ENCODE peak calls at places on chromosome 11, in ten cellular contexts. M, D, N, I, H, Y, G, Q, X and V are unnamed samples. For H3K4me1 and H3K9me3, the result is how much of the 10 kb centered on the place peaks cover.

GRCh38 chr11:45994421-45995341 is 72.2 kb downstream of the LARGE2 start:
- DNase-seq in M (no peak), D (no peak), N (peak), I (no peak), H (no peak), Y (no peak), G (peak), Q (no peak), X (no peak), V (no peak)

GRCh38 chr11:115279831-115280761 is 224.1 kb downstream of the CADM1 start:
- DNase-seq in M (no peak), D (no peak), N (no peak), I (no peak), H (no peak), Y (no peak), G (peak), Q (peak), X (no peak), V (no peak)

GRCh38 chr11:29025001-29025400 is 916.8 kb downstream of the METTL15 start:
- DNase-seq in M (no peak), D (no peak), N (no peak), I (no peak), H (no peak), Y (no peak), G (no peak), Q (no peak), X (no peak), V (no peak)

GRCh38 chr11:134784046-134784445 is 372.0 kb upstream of the B3GAT1 start:
- DNase-seq in M (no peak), D (no peak), N (no peak), I (no peak), H (no peak), Y (no peak), G (no peak), Q (no peak), X (no peak), V (no peak)

GRCh38 chr11:133948711-133949110 is 8.1 kb downstream of the IGSF9B start:
- DNase-seq in M (no peak), D (no peak), N (no peak), I (no peak), H (no peak), Y (no peak), G (no peak), Q (no peak), X (no peak), V (no peak)

GRCh38 chr11:119306373-119306890 is 10.5 kb downstream of the MCAM start:
- DNase-seq in M (no peak), D (no peak), N (no peak), I (peak), H (no peak), Y (no peak), G (no peak), Q (peak), X (no peak), V (no peak)

GRCh38 chr11:122375687-122376399 is 259.8 kb upstream of the BLID start:
- DNase-seq in M (peak), D (no peak), N (no peak), I (no peak), H (no peak), Y (no peak), G (no peak), Q (no peak), X (no peak), V (no peak)

GRCh38 chr11:92224394-92225205 is at the start of gene FAT3:
- DNase-seq in M (no peak), D (peak), N (no peak), I (peak), H (peak), Y (no peak), G (peak), Q (peak), X (peak), V (no peak)

GRCh38 chr11:118098996-118099837 is 12.5 kb upstream of the SMIM35 start:
- DNase-seq in M (no peak), D (no peak), N (no peak), I (no peak), H (no peak), Y (no peak), G (no peak), Q (no peak), X (no peak), V (no peak)

GRCh38 chr11:78821371-78822306 is 247.0 kb upstream of the NARS2 start:
- DNase-seq in M (no peak), D (no peak), N (no peak), I (no peak), H (no peak), Y (no peak), G (no peak), Q (no peak), X (no peak), V (no peak)

GRCh38 chr11:57647960-57648776 is 1.5 kb downstream of the YPEL4 start:
- DNase-seq in M (no peak), D (no peak), N (no peak), I (no peak), H (no peak), Y (no peak), G (peak), Q (no peak), X (no peak), V (no peak)

GRCh38 chr11:4606231-4607015 is 1.6 kb downstream of the TRIM68 start:
- DNase-seq in M (no peak), D (no peak), N (no peak), I (no peak), H (no peak), Y (no peak), G (no peak), Q (no peak), X (no peak), V (no peak)

GRCh38 chr11:8082391-8083087 is 1.5 kb downstream of the TUB start:
- DNase-seq in M (no peak), D (no peak), N (no peak), I (no peak), H (no peak), Y (no peak), G (peak), Q (peak), X (peak), V (no peak)

GRCh38 chr11:85742873-85743275 is 56.9 kb upstream of the CCDC89 start:
- DNase-seq in M (no peak), D (no peak), N (no peak), I (no peak), H (no peak), Y (no peak), G (peak), Q (no peak), X (no peak), V (no peak)

GRCh38 chr11:85170184-85170583 is 457.0 kb downstream of the DLG2 start:
- DNase-seq in M (peak), D (no peak), N (no peak), I (no peak), H (no peak), Y (no peak), G (peak), Q (no peak), X (peak), V (no peak)

GRCh38 chr11:62611705-62612365 is 740 bp downstream of the EML3 start:
- DNase-seq in M (no peak), D (peak), N (no peak), I (peak), H (peak), Y (peak), G (peak), Q (peak), X (peak), V (peak)

GRCh38 chr11:119029340-119030028 is 1.2 kb downstream of the SLC37A4 start:
- DNase-seq in M (no peak), D (peak), N (peak), I (peak), H (no peak), Y (no peak), G (peak), Q (peak), X (no peak), V (no peak)

GRCh38 chr11:6817668-6818067 is 18.2 kb upstream of the OR6A2 start:
- DNase-seq in M (no peak), D (no peak), N (no peak), I (no peak), H (no peak), Y (no peak), G (no peak), Q (no peak), X (no peak), V (no peak)

GRCh38 chr11:58927393-58928081 is 11.8 kb upstream of the GLYATL1 start:
- DNase-seq in M (no peak), D (no peak), N (no peak), I (no peak), H (no peak), Y (no peak), G (peak), Q (peak), X (no peak), V (no peak)

GRCh38 chr11:108635106-108635505 is 29.8 kb upstream of the DDX10 start:
- DNase-seq in M (peak), D (no peak), N (no peak), I (no peak), H (no peak), Y (no peak), G (no peak), Q (no peak), X (no peak), V (no peak)

GRCh38 chr11:61551630-61552029 is 29.2 kb downstream of the SYT7 start:
- DNase-seq in M (no peak), D (peak), N (no peak), I (no peak), H (peak), Y (no peak), G (no peak), Q (peak), X (peak), V (no peak)

GRCh38 chr11:123357990-123358827 is 71.9 kb upstream of the GRAMD1B start:
- DNase-seq in M (no peak), D (no peak), N (no peak), I (peak), H (peak), Y (no peak), G (peak), Q (peak), X (no peak), V (no peak)

GRCh38 chr11:90783111-90783510 is 560.3 kb upstream of the CHORDC1 start:
- DNase-seq in M (no peak), D (no peak), N (no peak), I (no peak), H (no peak), Y (no peak), G (no peak), Q (no peak), X (no peak), V (no peak)

GRCh38 chr11:74157169-74157568 is 13.6 kb downstream of the C2CD3 start:
- DNase-seq in M (no peak), D (no peak), N (no peak), I (no peak), H (no peak), Y (no peak), G (no peak), Q (no peak), X (no peak), V (no peak)

GRCh38 chr11:36265793-36266628 is 23.2 kb downstream of the COMMD9 start:
- DNase-seq in M (no peak), D (peak), N (no peak), I (peak), H (peak), Y (peak), G (peak), Q (peak), X (peak), V (peak)

GRCh38 chr11:26726960-26727359 is 5.1 kb upstream of the SLC5A12 start:
- DNase-seq in M (no peak), D (no peak), N (no peak), I (no peak), H (no peak), Y (no peak), G (no peak), Q (no peak), X (no peak), V (no peak)

GRCh38 chr11:34585304-34585869 is 35.5 kb upstream of the EHF start:
- DNase-seq in M (no peak), D (no peak), N (no peak), I (no peak), H (no peak), Y (no peak), G (no peak), Q (no peak), X (no peak), V (no peak)

GRCh38 chr11:15613799-15614198 is 499.1 kb downstream of the INSC start:
- DNase-seq in M (no peak), D (no peak), N (no peak), I (no peak), H (no peak), Y (no peak), G (no peak), Q (no peak), X (no peak), V (no peak)
- TF ChIP-seq CTCF in M (no peak), D (no peak), N (no peak), I (no peak), H (no peak), Y (no peak), G (no peak), Q (no peak), X (no peak), V (no peak)

GRCh38 chr11:67369275-67369674 is 4.1 kb downstream of the CLCF1 start:
- DNase-seq in M (no peak), D (no peak), N (no peak), I (no peak), H (no peak), Y (no peak), G (no peak), Q (no peak), X (no peak), V (no peak)
- H3K4me1 ChIP-seq in M (under half), D (half or more), N (under half), I (under half), H (under half), Y (half or more), G (half or more), Q (under half), X (half or more), V (under half)

GRCh38 chr11:2647953-2648352 is 51.8 kb downstream of the KCNQ1OT1 start:
- DNase-seq in M (no peak), D (no peak), N (no peak), I (no peak), H (no peak), Y (no peak), G (no peak), Q (no peak), X (no peak), V (no peak)

GRCh38 chr11:2643746-2644145 is 56.0 kb downstream of the KCNQ1OT1 start:
- DNase-seq in M (no peak), D (no peak), N (no peak), I (no peak), H (no peak), Y (no peak), G (no peak), Q (no peak), X (no peak), V (no peak)

GRCh38 chr11:2647167-2647566 is 52.6 kb downstream of the KCNQ1OT1 start:
- DNase-seq in M (no peak), D (no peak), N (no peak), I (no peak), H (no peak), Y (no peak), G (no peak), Q (no peak), X (no peak), V (no peak)

GRCh38 chr11:2644844-2645778 is 54.7 kb downstream of the KCNQ1OT1 start:
- DNase-seq in M (no peak), D (no peak), N (no peak), I (no peak), H (no peak), Y (no peak), G (no peak), Q (no peak), X (no peak), V (no peak)

DNA sequence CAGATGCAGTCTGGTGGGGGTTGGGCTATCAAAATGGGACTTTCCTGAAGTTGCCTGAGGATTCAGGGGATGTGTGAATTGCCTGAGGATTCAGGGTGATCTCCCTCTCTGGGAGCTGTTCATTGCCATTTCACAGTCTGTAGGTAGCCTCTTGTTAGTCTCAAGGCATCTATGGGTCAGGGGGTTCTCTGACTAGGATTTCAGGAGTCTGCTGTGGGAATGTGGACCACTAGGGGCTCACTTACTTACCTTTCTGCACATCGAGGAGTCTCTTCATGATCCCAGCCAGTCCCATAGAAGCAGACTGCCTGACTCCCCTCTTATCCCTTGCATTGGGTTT is 54.0 kb downstream of the KCNQ1OT1 start:
- DNase-seq in M (no peak), D (no peak), N (no peak), I (no peak), H (no peak), Y (no peak), G (no peak), Q (no peak), X (no peak), V (no peak)
- H3K9me3 ChIP-seq in M (under half), D (half or more), N (under half), I (half or more), H (half or more), Y (under half), G (half or more), Q (under half), X (half or more), V (under half)

GRCh38 chr11:60128376-60128775 is 39.9 kb downstream of the MS4A2 start:
- DNase-seq in M (no peak), D (no peak), N (no peak), I (no peak), H (no peak), Y (no peak), G (no peak), Q (peak), X (no peak), V (no peak)

GRCh38 chr11:60131943-60132342 is 43.5 kb downstream of the MS4A2 start:
- DNase-seq in M (no peak), D (no peak), N (no peak), I (no peak), H (no peak), Y (no peak), G (no peak), Q (no peak), X (no peak), V (no peak)

GRCh38 chr11:60127311-60127811 is 38.9 kb downstream of the MS4A2 start:
- DNase-seq in M (peak), D (no peak), N (no peak), I (no peak), H (no peak), Y (no peak), G (no peak), Q (peak), X (no peak), V (no peak)

GRCh38 chr11:60129853-60130252 is 41.4 kb downstream of the MS4A2 start:
- DNase-seq in M (no peak), D (no peak), N (no peak), I (no peak), H (no peak), Y (no peak), G (no peak), Q (no peak), X (no peak), V (no peak)

DNA sequence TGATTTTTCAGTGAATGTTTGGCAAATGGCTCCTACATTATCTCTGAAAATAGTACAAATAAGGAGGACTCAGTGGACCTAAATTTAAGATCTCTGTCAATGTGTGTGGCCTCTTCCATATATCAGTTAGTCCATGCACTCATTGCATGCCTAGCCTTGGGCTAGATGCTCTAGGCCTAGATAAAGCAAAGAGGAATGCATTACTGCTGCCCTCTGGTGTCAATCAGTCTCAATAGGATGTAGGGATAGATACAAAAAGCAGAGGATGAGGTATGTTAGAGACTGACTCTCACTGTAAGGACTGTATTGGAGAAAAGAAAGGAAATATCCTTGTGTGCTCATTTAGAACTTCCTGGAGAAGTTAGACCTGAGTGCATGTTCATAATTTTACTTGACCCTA is 42.0 kb downstream of the MS4A2 start:
- DNase-seq in M (no peak), D (peak), N (no peak), I (no peak), H (no peak), Y (no peak), G (peak), Q (peak), X (peak), V (no peak)
- TF ChIP-seq CTCF in M (peak), D (peak), N (no peak), I (no peak), H (peak), Y (no peak), G (peak), Q (peak), X (peak), V (no peak)

DNA sequence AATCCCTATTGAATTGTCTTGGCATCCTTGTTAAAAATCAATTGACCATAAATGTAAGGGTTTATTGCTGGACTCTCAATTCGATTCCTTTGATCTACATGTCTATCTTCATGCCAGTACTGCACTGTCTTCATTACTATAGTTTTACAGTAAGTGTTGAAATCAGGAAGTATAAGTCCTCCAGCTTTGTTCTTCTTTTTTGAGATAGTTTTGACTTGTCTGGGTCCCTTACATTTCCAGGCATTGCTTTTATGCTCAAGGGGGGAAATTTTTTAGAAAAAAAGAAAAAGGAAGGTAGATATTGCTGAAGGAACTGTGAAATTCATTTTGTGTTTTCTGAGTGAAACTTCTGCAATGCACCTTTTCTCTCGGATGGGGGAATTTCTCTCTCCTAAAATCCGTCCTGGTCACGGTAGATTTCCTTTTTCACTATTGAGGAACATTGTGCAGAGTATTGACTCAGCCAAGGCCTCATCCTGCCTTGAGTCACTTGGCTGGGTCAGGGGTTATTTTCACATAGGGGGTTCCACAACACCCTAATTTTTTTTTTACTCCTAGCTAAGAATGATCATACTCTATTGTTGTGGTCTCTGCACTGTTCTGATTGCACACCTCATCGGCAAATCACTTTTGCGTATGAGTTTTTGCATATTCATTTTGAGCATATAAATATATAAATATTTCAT is 2.8 kb upstream of the ACER3 start:
- DNase-seq in M (no peak), D (no peak), N (no peak), I (no peak), H (no peak), Y (no peak), G (no peak), Q (no peak), X (no peak), V (no peak)
- H3K4me1 ChIP-seq in M (under half), D (under half), N (under half), I (under half), H (under half), Y (under half), G (under half), Q (under half), X (under half), V (under half)

GRCh38 chr11:89275966-89276365 is 98.3 kb downstream of the TYR start:
- DNase-seq in M (no peak), D (no peak), N (no peak), I (no peak), H (no peak), Y (no peak), G (no peak), Q (no peak), X (no peak), V (no peak)

GRCh38 chr11:89279176-89279575 is 101.5 kb downstream of the TYR start:
- DNase-seq in M (no peak), D (no peak), N (no peak), I (no peak), H (no peak), Y (no peak), G (no peak), Q (no peak), X (no peak), V (no peak)
- H3K9me3 ChIP-seq in M (under half), D (under half), N (under half), I (under half), H (under half), Y (under half), G (under half), Q (under half), X (under half), V (under half)

GRCh38 chr11:126163074-126163700 is 48.3 kb downstream of the RPUSD4 start:
- DNase-seq in M (peak), D (no peak), N (no peak), I (no peak), H (no peak), Y (no peak), G (peak), Q (peak), X (no peak), V (no peak)
- TF ChIP-seq CTCF in M (no peak), D (no peak), N (no peak), I (no peak), H (no peak), Y (no peak), G (no peak), Q (no peak), X (no peak), V (no peak)

GRCh38 chr11:10315083-10315482 is 10.2 kb downstream of the ADM start:
- DNase-seq in M (no peak), D (no peak), N (no peak), I (no peak), H (no peak), Y (no peak), G (no peak), Q (no peak), X (no peak), V (no peak)
- H3K4me1 ChIP-seq in M (under half), D (under half), N (under half), I (under half), H (under half), Y (under half), G (under half), Q (under half), X (under half), V (under half)

DNA sequence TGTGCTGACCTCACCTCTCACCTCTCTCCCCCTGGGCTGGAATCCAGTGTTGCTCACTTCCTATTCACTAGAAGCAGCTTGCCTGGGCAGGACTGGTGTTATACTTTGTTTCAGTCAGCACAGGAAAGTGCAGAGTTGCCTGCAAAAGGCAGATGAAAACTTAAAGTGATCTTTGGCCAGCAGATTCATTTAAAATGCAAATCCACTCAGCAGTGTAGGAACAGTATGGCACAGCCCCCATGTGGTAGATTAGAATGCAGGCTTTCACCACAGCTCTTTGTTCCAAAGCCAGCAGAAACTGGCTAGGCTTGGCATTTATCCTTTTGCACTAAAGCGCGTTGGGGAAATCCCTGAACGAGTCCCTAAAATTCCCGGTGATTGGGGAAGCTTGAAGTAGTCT is 301.2 kb downstream of the OR4C45 start:
- DNase-seq in M (no peak), D (no peak), N (no peak), I (no peak), H (no peak), Y (no peak), G (no peak), Q (no peak), X (no peak), V (no peak)
- H3K9me3 ChIP-seq in M (under half), D (under half), N (under half), I (under half), H (under half), Y (under half), G (under half), Q (under half), X (under half), V (under half)